ENCODE peak calls at places on chromosomes 2 and 18, in five cellular contexts. Y is dorsolateral prefrontal cortex, G is Right ventricle myocardium superior, F is hypothalamus, X is EH. S is an unnamed sample.
A peak's percentile ranks its signal among the peaks of the same experiment; 100 is the strongest.

GRCh38 chr18:62616331-62616805 is 93.5 kb downstream of the ZCCHC2 start:
- DNase-seq in Y (no peak), F (no peak), G (no peak), X (peak; percentile 79), S (no peak)

GRCh38 chr2:212177724-212178123 is 360.9 kb downstream of the ERBB4 start:
- DNase-seq in Y (no peak), F (no peak), X (peak; percentile 1), G (no peak), S (no peak)

GRCh38 chr2:62527478-62528210 is 21.6 kb upstream of the TMEM17 start:
- DNase-seq in F (no peak), G (no peak), Y (no peak), X (peak; percentile 49), S (no peak)

GRCh38 chr2:149313512-149313972 is 16.8 kb upstream of the LYPD6 start:
- DNase-seq in G (no peak), Y (no peak), X (peak; percentile 54), F (no peak), S (no peak)

GRCh38 chr2:46275995-46276394 is 21.2 kb upstream of the EPAS1 start:
- DNase-seq in X (peak; percentile 47), F (no peak), G (peak; percentile 85), Y (no peak), S (no peak)

GRCh38 chr2:125942585-125943424 is 713.2 kb upstream of the GYPC start:
- DNase-seq in X (no peak), G (no peak), F (no peak), Y (no peak), S (no peak)

GRCh38 chr18:31510319-31510718 is 12.3 kb downstream of the DSG2 start:
- DNase-seq in F (no peak), X (no peak), Y (no peak), G (no peak), S (no peak)

GRCh38 chr2:120864981-120865380 is 129.3 kb downstream of the GLI2 start:
- DNase-seq in G (no peak), F (no peak), X (peak; percentile 62), Y (no peak), S (no peak)

GRCh38 chr2:142983174-142983573 is 105.7 kb downstream of the KYNU start:
- DNase-seq in Y (no peak), F (no peak), X (no peak), G (no peak), S (no peak)

GRCh38 chr2:25310690-25310964 is 31.1 kb downstream of the DNMT3A start:
- DNase-seq in F (no peak), G (no peak), Y (no peak), X (no peak), S (no peak)

GRCh38 chr2:10094271-10094814 is 14.1 kb upstream of the CYS1 start:
- DNase-seq in F (no peak), G (no peak), Y (peak; percentile 52), X (no peak), S (no peak)

GRCh38 chr2:235709124-235709813 is 215.4 kb downstream of the AGAP1 start:
- DNase-seq in G (no peak), F (no peak), X (peak; percentile 58), Y (no peak), S (no peak)

GRCh38 chr2:9990735-9991134 is 39.2 kb downstream of the GRHL1 start:
- DNase-seq in F (no peak), Y (no peak), X (no peak), G (peak; percentile 76), S (peak; percentile 14)

GRCh38 chr18:62118324-62118723 is 68.5 kb downstream of the PIGN start:
- DNase-seq in G (no peak), F (no peak), Y (no peak), X (peak; percentile 88), S (no peak)

GRCh38 chr2:219416233-219416598 is 2.0 kb upstream of the DES start:
- DNase-seq in X (no peak), G (no peak), Y (no peak), F (no peak), S (no peak)

GRCh38 chr2:46177461-46178089 is 119.6 kb upstream of the EPAS1 start:
- DNase-seq in G (no peak), X (peak; percentile 54), Y (no peak), F (no peak), S (no peak)

GRCh38 chr2:190069936-190070696 is 7.6 kb upstream of the MSTN start:
- DNase-seq in Y (no peak), X (peak; percentile 74), G (no peak), F (no peak), S (no peak)

GRCh38 chr2:216857131-216857550 is 2.7 kb downstream of the TNP1 start:
- DNase-seq in F (no peak), G (no peak), Y (no peak), X (peak; percentile 80), S (no peak)

S was measured in anterior cingulate cortex.